ENCODE peak calls at places on chromosomes 11 and 22, in eight cellular contexts. D is NCI-H524; Y is substantia nigra; W is caudate nucleus; Q is C1 segment of cervical spinal cord; I is Ammon's horn; N is naive thymus-derived CD8-positive, alpha-beta T cell; A is left colon. C is an unnamed sample.
A peak's percentile ranks its signal among the peaks of the same experiment; 100 is the strongest.

GRCh38 chr22:36586852-36587251 is 57.9 kb upstream of the EIF3D start:
- DNase-seq in D (no peak), N (no peak), I (no peak), W (no peak), Y (no peak), Q (no peak), A (no peak), C (no peak)

GRCh38 chr22:24437820-24438328 is 10.5 kb downstream of the ADORA2A start:
- DNase-seq in N (no peak), A (no peak), Y (no peak), D (no peak), W (no peak), I (no peak), Q (no peak), C (no peak)

GRCh38 chr11:99952816-99953215 is 734.3 kb upstream of the ARHGAP42 start:
- DNase-seq in N (no peak), D (no peak), W (no peak), Y (no peak), I (no peak), Q (no peak), A (no peak), C (no peak)

GRCh38 chr11:72293910-72294533 is 50.0 kb upstream of the PHOX2A start:
- DNase-seq in D (no peak), N (no peak), Q (no peak), W (no peak), A (no peak), I (no peak), Y (no peak), C (no peak)

GRCh38 chr11:34161812-34162506 is 56.5 kb downstream of the NAT10 start:
- DNase-seq in I (no peak), W (no peak), D (no peak), Y (no peak), Q (no peak), A (no peak), N (no peak), C (no peak)

GRCh38 chr11:133560467-133560866 is 28.2 kb upstream of the OPCML start:
- DNase-seq in D (no peak), N (no peak), W (no peak), A (no peak), Q (no peak), Y (no peak), I (no peak), C (no peak)

GRCh38 chr11:90916706-90917105 is 693.9 kb upstream of the CHORDC1 start:
- DNase-seq in A (no peak), Q (no peak), I (no peak), W (no peak), N (no peak), Y (no peak), D (no peak), C (no peak)

GRCh38 chr22:37519268-37520195 is at the start of gene CARD10:
- DNase-seq in D (no peak), A (no peak), I (no peak), Y (no peak), W (no peak), Q (no peak), N (peak; percentile 24), C (no peak)

GRCh38 chr22:27575348-27575747 is 226.2 kb downstream of the MN1 start:
- DNase-seq in D (no peak), Y (no peak), N (no peak), W (no peak), Q (no peak), A (no peak), I (no peak), C (no peak)

GRCh38 chr11:69644962-69645675 is 4.2 kb downstream of the CCND1 start:
- DNase-seq in Y (no peak), Q (no peak), A (no peak), N (no peak), D (no peak), I (no peak), W (no peak), C (no peak)

GRCh38 chr11:74689666-74690065 is 41.6 kb downstream of the CHRDL2 start:
- DNase-seq in W (no peak), Q (no peak), A (no peak), D (no peak), N (no peak), I (no peak), Y (no peak), C (no peak)

GRCh38 chr22:50523806-50524663 is 1.4 kb downstream of the SCO2 start:
- DNase-seq in D (no peak), W (no peak), Y (no peak), I (no peak), N (no peak), A (peak; percentile 67), Q (no peak), C (no peak)

GRCh38 chr11:19080579-19080993 is 20.1 kb upstream of the MRGPRX2 start:
- DNase-seq in D (no peak), I (peak; percentile 23), A (no peak), Y (no peak), W (no peak), N (no peak), Q (peak; percentile 9), C (no peak)

GRCh38 chr11:74678041-74678440 is 53.2 kb downstream of the CHRDL2 start:
- DNase-seq in A (no peak), Q (no peak), W (no peak), D (no peak), N (no peak), I (peak; percentile 1), Y (no peak), C (no peak)

GRCh38 chr22:29044657-29045176 is 16.9 kb downstream of the C22orf31 start:
- DNase-seq in Q (peak; percentile 37), N (no peak), I (no peak), Y (no peak), A (no peak), W (no peak), D (no peak), C (no peak)

GRCh38 chr11:112524808-112525207 is 264.1 kb upstream of the PLET1 start:
- DNase-seq in N (no peak), Q (peak; percentile 12), Y (no peak), W (no peak), D (no peak), I (peak; percentile 22), A (peak; percentile 30), C (no peak)

GRCh38 chr11:32893947-32894827 is 1.6 kb downstream of the QSER1 start:
- DNase-seq in A (peak; percentile 57), Y (no peak), D (peak; percentile 79), W (no peak), N (no peak), Q (peak; percentile 34), I (peak; percentile 41), C (peak; percentile 82)

GRCh38 chr11:117471776-117472175 is 144.1 kb downstream of the CEP164 start:
- DNase-seq in Y (no peak), W (no peak), Q (no peak), D (no peak), I (no peak), A (no peak), N (no peak), C (no peak)

GRCh38 chr22:39129746-39130145 is 22.7 kb downstream of the CBX7 start:
- DNase-seq in N (no peak), D (no peak), A (no peak), Y (no peak), Q (no peak), I (no peak), W (no peak), C (no peak)

GRCh38 chr11:125457814-125458343 is 38.2 kb downstream of the FEZ1 start:
- DNase-seq in Q (peak; percentile 86), A (no peak), Y (peak; percentile 50), I (peak; percentile 93), N (no peak), D (no peak), W (peak; percentile 67), C (no peak)

GRCh38 chr22:39706406-39707150 is 136.0 kb downstream of the CACNA1I start:
- DNase-seq in Y (no peak), A (no peak), N (no peak), W (no peak), I (no peak), Q (no peak), D (no peak), C (no peak)

GRCh38 chr11:130002352-130002845 is at the start of gene PRDM10:
- DNase-seq in D (peak; percentile 92), Q (peak; percentile 96), N (peak; percentile 89), Y (peak; percentile 85), A (peak; percentile 93), W (peak; percentile 89), I (peak; percentile 92), C (peak; percentile 91)

GRCh38 chr11:57276169-57276854 is 39.3 kb upstream of the APLNR start:
- DNase-seq in W (no peak), N (no peak), Y (no peak), A (no peak), I (no peak), D (peak; percentile 75), Q (no peak), C (no peak)

GRCh38 chr22:31139866-31140716 is at the start of gene PLA2G3:
- DNase-seq in Q (no peak), Y (no peak), D (peak; percentile 85), N (no peak), I (no peak), W (no peak), A (peak; percentile 38), C (no peak)

GRCh38 chr22:37186228-37186996 is 1.6 kb downstream of the C1QTNF6 start:
- DNase-seq in W (no peak), D (no peak), I (peak; percentile 56), Y (no peak), Q (no peak), N (peak; percentile 63), A (no peak), C (peak; percentile 94)

GRCh38 chr11:74672956-74673895 is 58.0 kb downstream of the CHRDL2 start:
- DNase-seq in D (no peak), Y (no peak), W (no peak), A (peak; percentile 64), Q (peak; percentile 42), I (peak; percentile 75), N (no peak), C (peak; percentile 98)

GRCh38 chr11:122769126-122769780 is 69.0 kb upstream of the CRTAM start:
- DNase-seq in I (no peak), Q (no peak), N (no peak), W (no peak), Y (no peak), A (no peak), D (no peak), C (no peak)

GRCh38 chr11:78694152-78694551 is 119.5 kb upstream of the NARS2 start:
- DNase-seq in I (no peak), W (no peak), A (no peak), Y (no peak), Q (no peak), D (no peak), N (no peak), C (no peak)

GRCh38 chr22:20487715-20488114 is 7.9 kb downstream of the KLHL22 start:
- DNase-seq in D (no peak), I (no peak), A (no peak), N (no peak), Y (no peak), Q (no peak), W (no peak), C (no peak)

GRCh38 chr11:12189543-12190235 is 79.3 kb downstream of the MICAL2 start:
- DNase-seq in N (no peak), W (no peak), A (no peak), D (no peak), Q (no peak), Y (no peak), I (no peak), C (no peak)

C was measured in A549.